ENCODE peak calls at places on chromosome 14, in nine cellular contexts. X, W, U, H, E, L, Y, S and O are unnamed samples.

GRCh38 chr14:22646570-22647254 is 2.6 kb upstream of the OR6J1 start:
- DNase-seq in X (no peak), W (no peak), U (no peak), H (no peak), E (no peak), L (no peak), Y (no peak), S (no peak), O (no peak)

GRCh38 chr14:102863381-102863780 is 59.1 kb upstream of the AMN start:
- DNase-seq in X (no peak), W (no peak), U (no peak), H (no peak), E (no peak), L (no peak), Y (no peak), S (no peak), O (no peak)

GRCh38 chr14:91253795-91254323 is 9.4 kb upstream of the GPR68 start:
- DNase-seq in X (no peak), W (no peak), U (no peak), H (no peak), E (no peak), L (no peak), Y (no peak), S (no peak), O (no peak)

GRCh38 chr14:29709490-29709889 is 218.2 kb downstream of the PRKD1 start:
- DNase-seq in X (no peak), W (no peak), U (no peak), H (no peak), E (no peak), L (no peak), Y (no peak), S (no peak), O (no peak)

GRCh38 chr14:100525615-100526014 is 61.6 kb downstream of the BEGAIN start:
- DNase-seq in X (peak), W (no peak), U (no peak), H (peak), E (no peak), L (peak), Y (no peak), S (no peak), O (no peak)

GRCh38 chr14:51917186-51917585 is 56.8 kb downstream of the GNG2 start:
- DNase-seq in X (no peak), W (no peak), U (no peak), H (no peak), E (no peak), L (no peak), Y (no peak), S (no peak), O (no peak)

GRCh38 chr14:68702578-68702977 is 90.3 kb downstream of the ZFP36L1 start:
- DNase-seq in X (no peak), W (no peak), U (no peak), H (no peak), E (no peak), L (no peak), Y (no peak), S (no peak), O (no peak)

GRCh38 chr14:67668559-67668958 is 5.9 kb downstream of the VTI1B start:
- DNase-seq in X (no peak), W (no peak), U (peak), H (no peak), E (no peak), L (no peak), Y (peak), S (no peak), O (no peak)

GRCh38 chr14:23095196-23096108 is at the start of gene C14orf119:
- DNase-seq in X (peak), W (peak), U (peak), H (peak), E (no peak), L (peak), Y (peak), S (peak), O (no peak)

GRCh38 chr14:104451474-104451873 is 128.1 kb upstream of the C14orf180 start:
- DNase-seq in X (peak), W (no peak), U (no peak), H (no peak), E (no peak), L (peak), Y (no peak), S (no peak), O (no peak)

GRCh38 chr14:59301354-59301753 is 112.9 kb downstream of the DAAM1 start:
- DNase-seq in X (peak), W (peak), U (no peak), H (no peak), E (no peak), L (no peak), Y (peak), S (no peak), O (no peak)

GRCh38 chr14:98893675-98894074 is 378.3 kb downstream of the BCL11B start:
- DNase-seq in X (no peak), W (no peak), U (no peak), H (no peak), E (no peak), L (no peak), Y (no peak), S (no peak), O (no peak)

GRCh38 chr14:55265197-55265596 is 6.0 kb upstream of the FBXO34 start:
- DNase-seq in X (no peak), W (no peak), U (no peak), H (no peak), E (no peak), L (no peak), Y (peak), S (no peak), O (no peak)

GRCh38 chr14:80055912-80056801 is 155.1 kb downstream of the DIO2 start:
- DNase-seq in X (no peak), W (no peak), U (peak), H (no peak), E (peak), L (peak), Y (peak), S (peak), O (no peak)

GRCh38 chr14:87097021-87097420 is 896.0 kb downstream of the GALC start:
- DNase-seq in X (no peak), W (no peak), U (no peak), H (no peak), E (no peak), L (no peak), Y (no peak), S (peak), O (no peak)

GRCh38 chr14:22887990-22888378 is 5.0 kb downstream of the REM2 start:
- DNase-seq in X (peak), W (no peak), U (peak), H (no peak), E (no peak), L (no peak), Y (peak), S (no peak), O (no peak)

GRCh38 chr14:72880164-72880563 is 13.7 kb downstream of the DPF3 start:
- DNase-seq in X (no peak), W (no peak), U (no peak), H (no peak), E (no peak), L (no peak), Y (no peak), S (no peak), O (no peak)

GRCh38 chr14:24920265-24921080 is 129.5 kb downstream of the STXBP6 start:
- DNase-seq in X (no peak), W (no peak), U (no peak), H (no peak), E (no peak), L (no peak), Y (no peak), S (no peak), O (no peak)

GRCh38 chr14:64784006-64784405 is 79.8 kb downstream of the PLEKHG3 start:
- DNase-seq in X (no peak), W (no peak), U (no peak), H (no peak), E (no peak), L (no peak), Y (no peak), S (no peak), O (no peak)

GRCh38 chr14:61197416-61197815 is 83.7 kb downstream of the TMEM30B start:
- DNase-seq in X (no peak), W (no peak), U (no peak), H (no peak), E (no peak), L (no peak), Y (no peak), S (no peak), O (no peak)

GRCh38 chr14:21711360-21711961 is 37.8 kb upstream of the OR4E1 start:
- DNase-seq in X (no peak), W (peak), U (peak), H (no peak), E (no peak), L (no peak), Y (peak), S (peak), O (no peak)

GRCh38 chr14:76867536-76868452 is 41.6 kb downstream of the LRRC74A start:
- DNase-seq in X (peak), W (no peak), U (peak), H (peak), E (no peak), L (no peak), Y (peak), S (no peak), O (no peak)

GRCh38 chr14:33692762-33693161 is 258.1 kb downstream of the EGLN3 start:
- DNase-seq in X (no peak), W (no peak), U (no peak), H (no peak), E (no peak), L (no peak), Y (no peak), S (peak), O (no peak)

GRCh38 chr14:50607181-50607580 is 47.2 kb downstream of the ATL1 start:
- DNase-seq in X (no peak), W (no peak), U (no peak), H (no peak), E (no peak), L (no peak), Y (peak), S (no peak), O (no peak)

GRCh38 chr14:69685716-69686115 is 74.3 kb downstream of the SUSD6 start:
- DNase-seq in X (peak), W (no peak), U (no peak), H (peak), E (peak), L (no peak), Y (peak), S (no peak), O (peak)

GRCh38 chr14:63986789-63987533 is 134.2 kb downstream of the SYNE2 start:
- DNase-seq in X (no peak), W (no peak), U (no peak), H (no peak), E (no peak), L (no peak), Y (no peak), S (peak), O (no peak)

GRCh38 chr14:96631621-96632362 is 129.6 kb downstream of the PAPOLA start:
- DNase-seq in X (peak), W (no peak), U (peak), H (no peak), E (no peak), L (peak), Y (no peak), S (no peak), O (no peak)

GRCh38 chr14:104387385-104388010 is 192.1 kb upstream of the C14orf180 start:
- DNase-seq in X (no peak), W (no peak), U (peak), H (no peak), E (no peak), L (peak), Y (no peak), S (no peak), O (peak)

GRCh38 chr14:24368215-24368561 is 204 bp downstream of the NFATC4 start:
- DNase-seq in X (peak), W (no peak), U (no peak), H (no peak), E (no peak), L (no peak), Y (no peak), S (no peak), O (no peak)

GRCh38 chr14:64707661-64708060 is 3.4 kb downstream of the PLEKHG3 start:
- DNase-seq in X (no peak), W (no peak), U (no peak), H (no peak), E (no peak), L (peak), Y (peak), S (no peak), O (no peak)

GRCh38 chr14:92848941-92849340 is 54.8 kb downstream of the GOLGA5 start:
- DNase-seq in X (no peak), W (no peak), U (no peak), H (no peak), E (peak), L (no peak), Y (no peak), S (no peak), O (no peak)

GRCh38 chr14:87745507-87746118 is 247.4 kb downstream of the GALC start:
- DNase-seq in X (no peak), W (peak), U (peak), H (no peak), E (peak), L (peak), Y (peak), S (no peak), O (no peak)

GRCh38 chr14:97544581-97544980 is 747.4 kb downstream of the VRK1 start:
- DNase-seq in X (no peak), W (no peak), U (no peak), H (no peak), E (no peak), L (no peak), Y (no peak), S (no peak), O (no peak)